ENCODE peak calls at places on chromosomes 2 and 18, in six cellular contexts. D is endodermal cell, I is ovary, P is fibroblast of pulmonary artery, S is cardiac muscle cell, N is epithelial cell of proximal tubule. G is an unnamed sample.

GRCh38 chr2:229463941-229464340 is 192.9 kb upstream of the PID1 start:
- DNase-seq in D (no peak), I (no peak), P (no peak), S (no peak), N (no peak), G (no peak)

GRCh38 chr2:112888350-112888749 is 22.6 kb upstream of the IL37 start:
- DNase-seq in D (no peak), I (no peak), P (no peak), S (no peak), N (no peak), G (no peak)

GRCh38 chr2:41947701-41948396 is 100.0 kb upstream of the PKDCC start:
- DNase-seq in D (peak), I (peak), P (no peak), S (peak), N (no peak), G (no peak)

GRCh38 chr18:79507546-79508480 is 112.1 kb downstream of the NFATC1 start:
- DNase-seq in D (no peak), I (peak), P (peak), S (no peak), N (peak), G (no peak)

GRCh38 chr2:189149981-189150380 is 29.6 kb downstream of the COL5A2 start:
- DNase-seq in D (no peak), I (no peak), P (peak), S (no peak), N (no peak), G (peak)

GRCh38 chr2:149329470-149330126 is 789 bp upstream of the LYPD6 start:
- DNase-seq in D (peak), I (peak), P (peak), S (peak), N (peak), G (peak)

GRCh38 chr2:60411295-60411694 is 142.2 kb downstream of the BCL11A start:
- DNase-seq in D (no peak), I (no peak), P (no peak), S (no peak), N (no peak), G (no peak)

GRCh38 chr2:172084734-172085459 is 410 bp upstream of the DLX1 start:
- DNase-seq in D (peak), I (peak), P (peak), S (peak), N (peak), G (peak)

GRCh38 chr18:5622905-5623304 is 79.1 kb upstream of the EPB41L3 start:
- DNase-seq in D (no peak), I (no peak), P (no peak), S (no peak), N (no peak), G (no peak)

GRCh38 chr2:46363535-46364170 is 66.4 kb downstream of the EPAS1 start:
- DNase-seq in D (no peak), I (no peak), P (peak), S (no peak), N (no peak), G (peak)

GRCh38 chr2:19649107-19649506 is 252.7 kb downstream of the TTC32 start:
- DNase-seq in D (no peak), I (no peak), P (peak), S (no peak), N (no peak), G (peak)

GRCh38 chr2:26754972-26755670 is 9.0 kb upstream of the SLC35F6 start:
- DNase-seq in D (no peak), I (no peak), P (no peak), S (no peak), N (no peak), G (no peak)

GRCh38 chr18:7382631-7383335 is 151.9 kb downstream of the LRRC30 start:
- DNase-seq in D (no peak), I (no peak), P (no peak), S (no peak), N (no peak), G (no peak)

GRCh38 chr2:128835974-128836373 is 517.3 kb upstream of the HS6ST1 start:
- DNase-seq in D (no peak), I (no peak), P (no peak), S (no peak), N (no peak), G (no peak)

GRCh38 chr2:99636432-99637034 is 146.7 kb upstream of the REV1 start:
- DNase-seq in D (no peak), I (peak), P (peak), S (no peak), N (no peak), G (no peak)

GRCh38 chr18:68847219-68847860 is 49.5 kb downstream of the CCDC102B start:
- DNase-seq in D (no peak), I (no peak), P (peak), S (peak), N (peak), G (peak)

GRCh38 chr2:8682719-8683667 is 1.1 kb downstream of the ID2 start:
- DNase-seq in D (peak), I (peak), P (peak), S (peak), N (no peak), G (peak)

GRCh38 chr2:119282966-119283511 is 59.4 kb downstream of the STEAP3 start:
- DNase-seq in D (peak), I (no peak), P (no peak), S (no peak), N (no peak), G (no peak)

GRCh38 chr2:13616059-13616458 is 899.3 kb downstream of the TRIB2 start:
- DNase-seq in D (no peak), I (no peak), P (no peak), S (no peak), N (no peak), G (no peak)

GRCh38 chr2:120315367-120316033 is 30.4 kb upstream of the INHBB start:
- DNase-seq in D (no peak), I (no peak), P (no peak), S (no peak), N (no peak), G (no peak)

GRCh38 chr2:193810533-193810932 is 1615.8 kb upstream of the TMEFF2 start:
- DNase-seq in D (no peak), I (no peak), P (peak), S (no peak), N (no peak), G (no peak)

GRCh38 chr2:148756292-148756975 is 111.9 kb downstream of the EPC2 start:
- DNase-seq in D (no peak), I (no peak), P (peak), S (no peak), N (no peak), G (peak)

GRCh38 chr2:217835931-217836881 is 166.6 kb downstream of the TNS1 start:
- DNase-seq in D (peak), I (no peak), P (peak), S (no peak), N (no peak), G (no peak)

GRCh38 chr2:197558393-197558792 is 42.5 kb downstream of the MOB4 start:
- DNase-seq in D (no peak), I (no peak), P (no peak), S (no peak), N (no peak), G (peak)

GRCh38 chr2:205011031-205011430 is 465.8 kb downstream of the PARD3B start:
- DNase-seq in D (no peak), I (no peak), P (no peak), S (no peak), N (no peak), G (no peak)

GRCh38 chr18:55421612-55422381 is 166.2 kb downstream of the TCF4 start:
- DNase-seq in D (no peak), I (no peak), P (peak), S (no peak), N (no peak), G (peak)

GRCh38 chr2:177429688-177430325 is 37.2 kb downstream of the AGPS start:
- DNase-seq in D (no peak), I (no peak), P (peak), S (no peak), N (peak), G (peak)

GRCh38 chr2:202721621-202722020 is 86.9 kb downstream of the FAM117B start:
- DNase-seq in D (no peak), I (no peak), P (peak), S (no peak), N (peak), G (peak)

GRCh38 chr2:102664439-102665042 is 45.2 kb downstream of the SLC9A2 start:
- DNase-seq in D (no peak), I (no peak), P (peak), S (no peak), N (peak), G (peak)

GRCh38 chr2:190511104-190511503 is 23.4 kb downstream of the NEMP2 start:
- DNase-seq in D (no peak), I (no peak), P (peak), S (no peak), N (no peak), G (peak)

GRCh38 chr2:224584768-224585204 is 377 bp downstream of the CUL3 start:
- DNase-seq in D (no peak), I (no peak), P (peak), S (peak), N (no peak), G (no peak)

GRCh38 chr2:9221223-9221622 is 14.6 kb downstream of the ASAP2 start:
- DNase-seq in D (no peak), I (no peak), P (peak), S (no peak), N (no peak), G (no peak)

DNA sequence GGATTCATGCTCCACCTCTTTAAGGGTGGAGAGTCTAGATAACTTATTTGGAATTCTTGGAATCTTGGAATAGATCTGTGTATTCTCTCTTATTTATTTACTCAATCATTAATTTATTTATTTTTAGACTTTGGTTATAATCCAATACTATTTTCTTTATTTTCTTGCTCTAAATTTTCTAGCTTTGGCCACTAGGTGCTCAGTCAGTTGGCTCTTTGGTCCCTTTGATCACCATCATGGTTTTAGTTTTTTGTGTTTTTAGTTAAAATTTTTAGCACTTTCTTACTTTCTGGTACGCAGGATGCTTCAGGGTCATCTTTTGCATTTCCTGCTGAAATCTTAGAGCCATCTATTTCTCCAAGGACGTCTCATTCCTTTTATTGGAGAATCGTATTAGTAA is 5.2 kb upstream of the PLEK start:
- DNase-seq in D (no peak), I (no peak), P (no peak), S (no peak), N (no peak), G (no peak)
- TF ChIP-seq CTCF in D (peak), I (no peak), P (peak), S (peak), N (peak), G (no peak)

GRCh38 chr2:215825709-215826108 is 187.6 kb downstream of the MREG start:
- DNase-seq in D (no peak), I (no peak), P (no peak), S (no peak), N (no peak), G (no peak)
- H3K4me3 ChIP-seq in D (no peak), I (no peak), P (no peak), S (no peak), N (no peak), G (no peak)

GRCh38 chr18:26185267-26185666 is 41.0 kb upstream of the TAF4B start:
- DNase-seq in D (no peak), I (no peak), P (peak), S (no peak), N (no peak), G (peak)
- TF ChIP-seq CTCF in D (peak), I (no peak), P (peak), S (no peak), N (peak), G (no peak)

DNA sequence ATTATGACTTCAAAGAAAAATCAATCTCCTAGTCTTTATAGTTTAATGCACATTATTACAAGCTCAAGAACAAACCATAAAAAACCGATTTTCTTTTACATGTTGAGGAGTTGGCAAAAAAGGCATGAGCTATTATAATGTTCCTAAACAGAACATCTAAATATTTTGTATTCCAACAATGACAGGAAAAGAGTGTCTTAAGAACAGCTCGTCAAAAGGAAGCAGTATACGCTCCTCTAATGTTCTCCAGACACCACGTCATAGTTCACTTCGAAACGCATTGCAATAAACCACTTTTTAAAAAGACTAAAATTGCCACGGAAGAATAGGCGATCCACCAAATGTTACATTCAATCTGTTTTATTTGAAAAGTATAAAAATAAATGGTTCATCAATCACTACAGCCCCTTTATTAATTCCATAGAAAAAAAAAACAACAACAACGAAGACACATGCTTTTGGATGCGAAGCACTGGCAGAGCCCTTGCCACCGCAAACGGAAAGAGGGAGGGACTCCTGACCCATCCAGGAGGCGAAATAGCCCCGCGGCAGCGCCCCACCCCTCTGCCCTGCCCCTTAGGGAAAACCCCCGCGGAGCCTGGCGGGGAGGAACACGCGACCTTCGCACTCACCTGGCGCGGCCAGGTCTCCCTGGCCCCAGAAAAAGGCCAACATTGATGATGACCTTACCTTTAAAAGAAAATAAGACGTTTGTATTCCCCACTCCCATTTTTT is 45.8 kb downstream of the MBP start:
- DNase-seq in D (peak), I (peak), P (no peak), S (no peak), N (no peak), G (no peak)
- H3K4me3 ChIP-seq in D (peak), I (peak), P (peak), S (peak), N (no peak), G (no peak)

GRCh38 chr2:15775753-15776628 is 164.4 kb upstream of the MYCN start:
- DNase-seq in D (no peak), I (no peak), P (no peak), S (no peak), N (no peak), G (no peak)
- TF ChIP-seq CTCF in D (no peak), I (no peak), P (no peak), S (no peak), N (no peak), G (no peak)

GRCh38 chr2:68775272-68775847 is 40.7 kb downstream of the ARHGAP25 start:
- DNase-seq in D (no peak), I (no peak), P (no peak), S (no peak), N (no peak), G (no peak)
- H3K4me3 ChIP-seq in D (no peak), I (peak), P (peak), S (no peak), N (no peak), G (no peak)

GRCh38 chr2:233105930-233106329 is 45.8 kb downstream of the INPP5D start:
- DNase-seq in D (no peak), I (no peak), P (no peak), S (no peak), N (no peak), G (no peak)

GRCh38 chr2:233107906-233108305 is 47.8 kb downstream of the INPP5D start:
- DNase-seq in D (no peak), I (no peak), P (no peak), S (no peak), N (no peak), G (no peak)

GRCh38 chr2:233108611-233109490 is 48.7 kb downstream of the INPP5D start:
- DNase-seq in D (no peak), I (no peak), P (no peak), S (no peak), N (no peak), G (no peak)

GRCh38 chr2:233105156-233105895 is 45.2 kb downstream of the INPP5D start:
- DNase-seq in D (no peak), I (no peak), P (no peak), S (no peak), N (no peak), G (no peak)

GRCh38 chr2:233107011-233107410 is 46.9 kb downstream of the INPP5D start:
- DNase-seq in D (no peak), I (no peak), P (no peak), S (no peak), N (no peak), G (no peak)
- TF ChIP-seq CTCF in D (no peak), I (no peak), P (no peak), S (no peak), N (no peak), G (no peak)

GRCh38 chr2:110101280-110101844 is 14.3 kb downstream of the MALL start:
- DNase-seq in D (peak), I (peak), P (peak), S (no peak), N (peak), G (peak)
- H3K4me3 ChIP-seq in D (no peak), I (no peak), P (peak), S (no peak), N (peak), G (no peak)

DNA sequence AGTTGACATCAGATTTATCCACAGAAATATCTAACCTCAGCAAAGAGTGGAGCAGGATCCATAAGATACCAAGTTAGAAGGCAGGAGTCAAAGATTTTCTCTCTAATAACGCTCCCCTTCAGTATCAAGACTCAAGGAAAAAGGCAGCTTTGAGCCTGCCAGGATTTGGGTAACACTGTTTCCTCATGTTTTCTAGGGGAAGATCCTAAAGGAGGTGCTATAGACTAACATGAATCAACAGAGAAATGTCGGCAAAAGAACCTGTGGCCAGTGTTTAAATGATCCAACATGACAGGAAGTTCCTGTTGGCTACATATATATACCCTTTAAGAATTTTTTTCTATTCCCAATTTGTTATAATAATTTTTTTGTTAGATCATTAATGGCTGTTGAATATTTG is 402.3 kb downstream of the TGIF1 start:
- DNase-seq in D (no peak), I (no peak), P (no peak), S (no peak), N (no peak), G (no peak)
- TF ChIP-seq CTCF in D (peak), I (no peak), P (no peak), S (no peak), N (peak), G (no peak)